ENCODE peak calls at places on chromosomes 7 and 10, in four cellular contexts. D is K562, T is A549, Y is HepG2. X is an unnamed sample.

GRCh38 chr7:48118041-48118440 is 29.0 kb downstream of the UPP1 start:
- DNase-seq in D (no peak), T (no peak), Y (no peak), X (no peak)

GRCh38 chr10:117884088-117884487 is 162.7 kb downstream of the RAB11FIP2 start:
- DNase-seq in Y (no peak), T (no peak), D (no peak), X (no peak)

GRCh38 chr7:31488562-31489203 is 25.2 kb upstream of the ITPRID1 start:
- DNase-seq in T (peak; percentile 69), Y (peak; percentile 31), D (peak; percentile 77), X (peak; percentile 85)

GRCh38 chr7:102286237-102287081 is at the start of gene SH2B2:
- DNase-seq in D (peak; percentile 84), T (no peak), Y (peak; percentile 53), X (peak; percentile 51)

GRCh38 chr7:144717720-144718119 is 118.1 kb downstream of the TPK1 start:
- DNase-seq in D (no peak), T (no peak), Y (no peak), X (no peak)

GRCh38 chr10:21497177-21497807 is 28.2 kb downstream of the SKIDA1 start:
- DNase-seq in D (peak; percentile 57), T (peak; percentile 96), Y (peak; percentile 88), X (peak; percentile 82)

GRCh38 chr10:114526497-114527238 is 122.4 kb upstream of the AFAP1L2 start:
- DNase-seq in T (peak; percentile 96), D (peak; percentile 2), Y (peak; percentile 88), X (peak; percentile 83)

GRCh38 chr10:127872011-127872741 is 20.6 kb downstream of the CLRN3 start:
- DNase-seq in Y (no peak), T (no peak), D (no peak), X (no peak)

GRCh38 chr7:48299580-48300169 is 128.4 kb downstream of the ABCA13 start:
- DNase-seq in D (peak; percentile 58), Y (peak; percentile 47), T (peak; percentile 53), X (peak; percentile 67)

GRCh38 chr7:3021825-3022224 is 21.8 kb downstream of the CARD11 start:
- DNase-seq in Y (no peak), T (no peak), D (no peak), X (no peak)

GRCh38 chr7:139058963-139059362 is 23.1 kb upstream of the ZC3HAV1L start:
- DNase-seq in T (no peak), D (no peak), Y (no peak), X (no peak)

GRCh38 chr7:55515569-55516279 is 56.6 kb downstream of the VOPP1 start:
- DNase-seq in D (no peak), Y (no peak), T (no peak), X (no peak)

GRCh38 chr10:66836057-66836456 is 89.8 kb upstream of the LRRTM3 start:
- DNase-seq in D (no peak), T (no peak), Y (no peak), X (no peak)

GRCh38 chr10:80596391-80597257 is 58.9 kb downstream of the SH2D4B start:
- DNase-seq in D (peak; percentile 76), T (peak; percentile 55), Y (peak; percentile 42), X (peak; percentile 52)

GRCh38 chr7:378551-379455 is 88.8 kb downstream of the FOXL3 start:
- DNase-seq in T (no peak), Y (no peak), D (no peak), X (peak; percentile 15)

GRCh38 chr10:29081971-29082699 is 206.7 kb upstream of the LYZL1 start:
- DNase-seq in Y (no peak), D (no peak), T (no peak), X (no peak)

GRCh38 chr7:17781491-17782215 is 158.6 kb downstream of the SNX13 start:
- DNase-seq in Y (no peak), D (no peak), T (no peak), X (no peak)

GRCh38 chr10:131179386-131179785 is 132.1 kb downstream of the TCERG1L start:
- DNase-seq in D (no peak), T (no peak), Y (no peak), X (no peak)

DNA sequence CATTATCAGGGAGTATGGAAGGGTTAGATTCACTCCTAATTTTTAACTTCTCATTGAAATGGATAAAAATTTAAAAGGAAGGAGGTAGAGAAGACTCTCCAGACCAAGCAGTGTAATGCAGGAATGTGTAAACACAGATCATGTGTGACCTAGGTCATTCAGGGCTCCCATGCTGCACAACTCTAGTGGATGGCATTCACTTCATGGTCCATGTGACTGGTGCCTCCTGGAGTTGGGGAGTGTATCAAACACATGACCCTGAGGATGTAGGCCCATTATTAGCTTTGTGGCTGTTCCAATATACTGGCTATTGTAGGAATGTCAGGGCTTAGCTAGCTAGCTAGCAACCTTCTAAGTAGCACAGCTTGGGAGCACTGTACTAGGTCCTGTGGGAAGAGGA is 109.9 kb downstream of the SLC25A13 start:
- DNase-seq in T (no peak), D (no peak), Y (no peak), X (no peak)
- TF ChIP-seq NR3C1 in T (no peak), D (no peak), Y (no peak), X (no peak)

DNA sequence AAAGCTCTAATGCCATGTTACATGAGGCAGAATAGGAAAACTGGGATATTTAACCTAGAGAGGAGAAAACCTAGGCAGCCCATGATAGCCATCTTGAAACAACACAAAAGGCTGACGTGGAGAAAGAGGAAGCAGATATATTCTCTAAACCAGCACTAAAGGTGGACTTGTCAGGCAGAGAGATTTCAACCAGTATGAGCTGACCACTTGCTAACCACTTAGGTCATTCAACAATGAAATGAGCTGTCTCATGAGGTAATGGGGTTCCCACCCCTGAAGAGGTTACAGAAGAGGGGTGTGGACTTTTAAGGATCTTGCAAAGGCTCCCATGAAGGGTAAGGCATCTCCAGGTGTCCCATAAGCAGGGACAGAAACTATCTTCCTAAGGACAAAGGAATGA is 26.8 kb upstream of the EGR2 start:
- DNase-seq in T (no peak), Y (no peak), D (no peak), X (no peak)
- TF ChIP-seq USF2 in T (no peak), Y (no peak), D (no peak), X (no peak)

GRCh38 chr10:100697631-100698030 is 47.8 kb upstream of the PAX2 start:
- DNase-seq in Y (no peak), D (no peak), T (no peak), X (no peak)

GRCh38 chr10:100696477-100696901 is 48.9 kb upstream of the PAX2 start:
- DNase-seq in T (peak; percentile 26), D (no peak), Y (no peak), X (no peak)

GRCh38 chr10:100693815-100694214 is 51.6 kb upstream of the PAX2 start:
- DNase-seq in D (no peak), T (no peak), Y (no peak), X (no peak)

DNA sequence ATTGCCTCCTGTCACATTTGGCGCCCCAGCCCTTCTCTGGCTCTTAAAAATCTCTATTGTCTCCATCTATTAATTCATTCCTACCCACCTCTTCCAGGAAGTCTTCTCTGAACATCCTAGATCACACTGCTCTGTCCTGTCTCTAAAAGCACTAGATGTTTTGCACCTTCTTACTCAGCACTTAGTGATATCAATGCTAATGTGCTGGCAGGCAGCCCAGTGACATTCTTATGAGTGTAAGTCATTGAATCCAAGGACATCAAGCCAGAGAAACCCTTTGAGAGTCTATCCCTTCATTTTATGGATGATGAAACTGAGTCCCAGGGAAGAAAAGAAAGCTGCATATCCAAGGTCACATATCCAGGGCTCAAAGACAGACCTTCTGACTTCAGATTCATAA is 48.3 kb upstream of the PAX2 start:
- DNase-seq in Y (peak; percentile 24), D (no peak), T (peak; percentile 58), X (no peak)
- TF ChIP-seq JUN in Y (no peak), D (no peak), T (no peak), X (no peak)

DNA sequence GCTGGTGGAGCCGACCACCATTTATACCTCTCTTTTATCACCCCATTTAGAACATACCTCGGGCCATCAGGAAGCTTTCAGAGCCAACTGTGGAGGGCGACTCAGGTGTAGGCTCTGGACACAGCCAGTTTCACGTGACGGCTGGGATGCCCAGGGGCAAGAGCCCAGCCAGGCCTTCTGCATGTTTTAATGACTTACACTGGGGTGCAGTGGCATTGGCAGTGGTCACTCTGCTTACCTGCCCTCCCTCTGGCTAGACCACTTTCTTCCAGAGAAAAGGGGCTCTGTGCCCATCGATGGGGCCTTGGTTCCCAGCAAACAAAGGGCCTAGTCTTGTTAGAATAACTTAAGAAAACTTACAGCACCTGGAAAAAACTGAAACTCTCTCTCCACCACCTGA is 50.0 kb downstream of the PNLIPRP2 start:
- DNase-seq in D (no peak), Y (no peak), T (no peak), X (no peak)
- TF ChIP-seq NR3C1 in D (no peak), Y (no peak), T (no peak), X (no peak)

GRCh38 chr7:36283711-36284130 is 105.9 kb upstream of the ANLN start:
- DNase-seq in D (peak; percentile 37), T (no peak), Y (no peak), X (no peak)
- TF ChIP-seq USF2 in D (no peak), T (no peak), Y (no peak), X (no peak)

X was measured in WTC11.